ENCODE peak calls at places on chromosomes 4 and X, in eight cellular contexts. F is astrocyte of the spinal cord; K is activated CD8-positive, alpha-beta T cell treated with anti-CD3 and anti-CD28 coated beads for 36 hours; Y is endodermal cell; H is heart right ventricle; O is B cell; B is foreskin fibroblast; C is endothelial cell. D is an unnamed sample.

GRCh38 chr4:3613980-3614730 is 81.9 kb upstream of the LRPAP1 start:
- DNase-seq in H (peak), F (no peak), B (no peak), O (no peak), Y (peak), C (no peak), K (no peak), D (no peak)

GRCh38 chr4:81040175-81040659 is 9.7 kb downstream of the BMP3 start:
- DNase-seq in K (no peak), B (peak), O (no peak), Y (no peak), C (peak), F (peak), H (no peak), D (no peak)

GRCh38 chr4:183390374-183390773 is 54.1 kb upstream of the CDKN2AIP start:
- DNase-seq in H (no peak), K (no peak), O (no peak), B (no peak), F (no peak), Y (no peak), C (no peak), D (no peak)

GRCh38 chr4:117983541-117984451 is 50.5 kb upstream of the NDST3 start:
- DNase-seq in C (no peak), O (no peak), F (peak), H (no peak), B (no peak), Y (no peak), K (no peak), D (no peak)

GRCh38 chrX:41984628-41985027 is 61.3 kb upstream of the CASK start:
- DNase-seq in K (no peak), H (no peak), O (no peak), C (no peak), Y (no peak), B (peak), F (no peak), D (no peak)

GRCh38 chr4:176569301-176569700 is 223.4 kb downstream of the VEGFC start:
- DNase-seq in F (no peak), O (no peak), Y (no peak), K (no peak), C (no peak), B (peak), H (no peak), D (no peak)

GRCh38 chr4:156763511-156763910 is 208.1 kb downstream of the PDGFC start:
- DNase-seq in C (no peak), K (no peak), Y (no peak), B (peak), O (no peak), F (no peak), H (no peak), D (no peak)

GRCh38 chrX:3493605-3494004 is 147.2 kb upstream of the MXRA5 start:
- DNase-seq in O (no peak), Y (no peak), B (no peak), K (no peak), C (no peak), F (no peak), H (no peak), D (no peak)

GRCh38 chrX:81542255-81542654 is 340.4 kb downstream of the SH3BGRL start:
- DNase-seq in F (no peak), Y (no peak), K (no peak), C (no peak), O (no peak), B (no peak), H (no peak), D (no peak)

GRCh38 chr4:22029803-22030202 is 81.2 kb upstream of the KCNIP4 start:
- DNase-seq in H (no peak), O (no peak), B (no peak), F (no peak), Y (no peak), K (no peak), C (no peak), D (no peak)

GRCh38 chrX:105706041-105706440 is 116.3 kb upstream of the NRK start:
- DNase-seq in F (no peak), C (no peak), B (peak), O (no peak), Y (no peak), H (no peak), K (no peak), D (no peak)

GRCh38 chrX:129825746-129826505 is 17.8 kb downstream of the ZDHHC9 start:
- DNase-seq in K (peak), C (no peak), B (no peak), F (no peak), Y (no peak), H (no peak), O (no peak), D (no peak)

GRCh38 chrX:120367390-120368100 is 5.7 kb downstream of the ATP1B4 start:
- DNase-seq in F (no peak), C (no peak), K (no peak), H (no peak), Y (no peak), O (no peak), B (no peak), D (no peak)

GRCh38 chrX:120378570-120378969 is 16.7 kb downstream of the ATP1B4 start:
- DNase-seq in H (no peak), F (no peak), B (no peak), C (no peak), Y (no peak), O (no peak), K (no peak), D (no peak)

GRCh38 chrX:120377179-120377578 is 15.3 kb downstream of the ATP1B4 start:
- DNase-seq in B (no peak), C (no peak), K (no peak), O (no peak), H (no peak), F (no peak), Y (no peak), D (no peak)

GRCh38 chrX:120372667-120373370 is 10.9 kb downstream of the ATP1B4 start:
- DNase-seq in H (no peak), Y (no peak), F (no peak), B (no peak), O (no peak), K (no peak), C (no peak), D (no peak)
- TF ChIP-seq CTCF in H (no peak), Y (no peak), F (no peak), B (no peak), O (no peak), K (no peak), C (no peak), D (no peak)

GRCh38 chrX:1554469-1555210 is 17.7 kb upstream of the P2RY8 start:
- DNase-seq in C (no peak), B (no peak), K (peak), H (no peak), Y (no peak), F (no peak), O (peak), D (no peak)

GRCh38 chrX:1555370-1555769 is 18.4 kb upstream of the P2RY8 start:
- DNase-seq in F (no peak), B (no peak), O (no peak), Y (no peak), H (no peak), K (no peak), C (no peak), D (no peak)

GRCh38 chrX:1546601-1547275 is 9.8 kb upstream of the P2RY8 start:
- DNase-seq in Y (no peak), F (no peak), C (no peak), B (no peak), K (no peak), O (no peak), H (no peak), D (no peak)

DNA sequence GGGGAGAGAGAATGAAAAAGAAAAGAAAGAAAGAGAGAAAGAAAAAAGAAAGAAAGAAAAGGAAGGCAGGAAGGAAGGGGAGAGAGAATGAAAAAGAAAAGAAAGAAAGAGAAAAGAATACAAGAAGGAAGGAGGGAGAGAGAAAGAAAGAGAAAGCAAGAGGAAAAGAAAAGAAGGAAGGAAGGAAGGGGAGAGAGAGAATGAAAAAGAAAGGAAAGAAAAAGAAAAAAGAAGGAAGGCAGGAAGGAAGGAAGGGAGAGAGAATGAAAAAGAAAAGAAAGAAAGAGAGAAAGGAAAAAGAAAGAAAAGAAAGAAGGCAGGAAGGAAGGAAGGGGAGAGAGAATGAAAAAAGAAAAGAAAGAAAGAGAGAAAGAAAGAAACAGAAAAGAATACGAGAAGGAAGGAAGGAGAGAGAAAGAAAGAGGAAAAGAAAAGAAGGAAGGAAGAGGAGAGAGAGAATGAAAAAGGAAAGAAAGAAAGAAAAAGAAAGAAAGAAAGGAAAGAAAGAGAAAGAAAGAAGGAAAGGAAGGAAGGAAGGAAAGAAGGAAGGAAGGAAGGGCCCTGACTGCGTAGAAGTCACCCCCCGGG is 15.1 kb upstream of the P2RY8 start:
- DNase-seq in O (no peak), K (no peak), B (no peak), H (no peak), F (no peak), C (no peak), Y (no peak), D (no peak)
- TF ChIP-seq CTCF in O (peak), K (peak), B (no peak), H (no peak), F (no peak), C (no peak), Y (no peak), D (no peak)

DNA sequence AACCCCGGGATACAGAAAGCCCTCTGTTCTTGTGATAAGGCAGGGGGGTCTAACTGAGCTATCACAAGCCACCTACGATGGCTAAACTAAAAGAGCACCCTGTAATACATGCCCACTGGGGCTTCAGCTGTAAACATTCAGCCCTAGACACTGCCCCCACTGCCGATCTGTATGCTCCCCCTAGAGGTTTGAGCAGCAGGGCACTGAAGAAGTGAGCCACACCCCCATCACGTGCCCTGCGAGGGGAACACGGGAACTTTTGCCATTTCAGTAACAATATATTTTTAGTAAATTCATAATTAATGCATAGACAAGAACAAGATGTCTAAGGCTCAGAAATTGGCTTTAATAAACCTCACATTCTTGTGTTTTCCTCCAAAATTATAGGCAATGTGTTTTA is 235.2 kb upstream of the SFRP2 start:
- DNase-seq in K (peak), H (no peak), Y (peak), B (no peak), C (peak), F (no peak), O (no peak), D (no peak)
- TF ChIP-seq CTCF in K (no peak), H (peak), Y (peak), B (peak), C (no peak), F (peak), O (no peak), D (peak)

DNA sequence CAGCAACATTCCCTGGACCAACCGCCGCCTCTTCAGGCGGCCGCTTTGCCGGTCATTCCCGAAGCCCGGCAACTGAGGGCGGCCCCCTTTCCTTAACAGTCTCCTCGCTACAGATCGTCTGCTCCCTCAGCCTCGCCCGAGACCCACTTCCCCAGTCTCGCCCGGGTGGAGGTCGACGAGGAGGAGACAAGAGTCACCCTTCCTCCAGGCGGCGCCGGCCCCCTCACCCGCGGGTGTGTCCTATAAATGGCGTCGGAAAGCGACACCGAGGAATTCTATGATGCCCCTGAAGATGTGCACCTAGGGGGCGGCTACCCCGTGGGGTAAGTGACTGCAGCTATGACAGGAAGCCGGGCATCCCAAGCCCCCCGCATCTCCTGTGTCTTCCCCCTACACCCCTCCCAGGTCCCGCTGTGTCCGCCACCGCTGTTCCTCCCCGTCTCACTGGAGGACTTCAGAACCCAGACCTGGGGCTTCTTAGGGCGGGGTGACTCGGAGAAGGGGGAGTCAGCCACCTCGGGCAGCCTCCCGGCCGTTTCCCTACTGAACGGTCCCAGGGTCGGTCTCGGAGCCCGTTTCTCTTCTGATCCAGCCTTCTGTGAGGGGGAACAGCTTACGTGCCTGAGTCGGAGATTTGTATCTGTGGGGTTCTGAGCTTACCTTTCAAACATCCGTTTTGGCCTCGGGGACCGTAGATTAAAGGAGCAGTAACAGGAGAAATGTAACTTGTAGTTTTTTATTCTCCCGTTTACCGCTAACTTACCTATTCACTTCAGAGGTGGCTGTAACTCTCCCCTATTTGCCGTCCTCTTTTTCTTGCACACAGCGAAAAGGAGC is 570 bp downstream of the WDR44 start:
- DNase-seq in B (peak), K (peak), O (peak), C (peak), Y (peak), H (peak), F (peak), D (peak)
- TF ChIP-seq CTCF in B (no peak), K (no peak), O (no peak), C (no peak), Y (peak), H (no peak), F (no peak), D (peak)

GRCh38 chrX:10001496-10001895 is 34.3 kb downstream of the CLDN34 start:
- DNase-seq in Y (no peak), B (peak), H (no peak), K (no peak), C (no peak), O (no peak), F (no peak), D (no peak)

GRCh38 chrX:9992724-9993123 is 25.6 kb downstream of the CLDN34 start:
- DNase-seq in O (no peak), H (no peak), C (no peak), K (no peak), B (no peak), F (no peak), Y (no peak), D (no peak)

GRCh38 chrX:9997524-9997923 is 30.4 kb downstream of the CLDN34 start:
- DNase-seq in F (no peak), K (peak), B (no peak), O (no peak), H (peak), C (no peak), Y (no peak), D (no peak)

GRCh38 chrX:9995855-9996339 is 28.7 kb downstream of the CLDN34 start:
- DNase-seq in Y (peak), H (peak), B (peak), F (peak), C (peak), K (peak), O (peak), D (peak)

DNA sequence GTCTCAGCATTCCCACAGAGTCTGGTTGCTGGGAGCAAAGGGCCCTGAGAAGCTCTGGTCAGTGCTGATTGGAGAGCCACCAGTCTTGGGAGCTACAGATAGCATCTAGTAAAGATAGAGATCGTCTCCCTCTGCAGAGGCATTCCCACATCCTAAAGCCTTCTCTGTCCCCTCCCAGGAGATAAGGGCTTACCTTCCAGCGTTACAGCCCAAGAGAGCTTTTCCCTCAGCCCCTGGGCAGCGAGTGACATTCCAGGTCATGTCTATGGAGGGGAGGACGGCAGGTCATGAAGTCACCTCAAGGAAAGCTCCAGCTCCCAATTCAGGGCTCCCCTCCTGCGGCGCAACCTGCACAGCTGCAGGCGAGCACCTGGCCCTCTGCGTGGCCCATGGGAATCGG is 29.9 kb downstream of the CLDN34 start:
- DNase-seq in F (no peak), Y (no peak), H (no peak), O (no peak), K (no peak), C (no peak), B (no peak), D (no peak)
- TF ChIP-seq CTCF in F (no peak), Y (no peak), H (no peak), O (no peak), K (no peak), C (no peak), B (no peak), D (no peak)

GRCh38 chr4:178395798-178396197 is 953.6 kb upstream of the AGA start:
- DNase-seq in K (no peak), B (no peak), F (no peak), H (no peak), C (no peak), Y (peak), O (no peak), D (no peak)
- TF ChIP-seq CTCF in K (no peak), B (no peak), F (no peak), H (no peak), C (no peak), Y (peak), O (no peak), D (peak)

GRCh38 chrX:107777536-107777832 is at the start of gene NCBP2L:
- DNase-seq in O (no peak), F (no peak), K (no peak), H (no peak), C (no peak), B (no peak), Y (no peak), D (no peak)

GRCh38 chrX:107773906-107774435 is 1.6 kb downstream of the TSC22D3 start:
- DNase-seq in K (no peak), F (no peak), O (no peak), C (no peak), B (no peak), Y (no peak), H (no peak), D (no peak)

GRCh38 chrX:107775000-107775733 is 420 bp downstream of the TSC22D3 start:
- DNase-seq in O (no peak), B (no peak), C (peak), Y (peak), F (no peak), K (no peak), H (no peak), D (no peak)

GRCh38 chrX:107775734-107776511 is at the start of gene TSC22D3:
- DNase-seq in Y (peak), K (peak), B (peak), C (peak), O (peak), H (peak), F (peak), D (peak)

GRCh38 chrX:107776649-107777535 is 641 bp upstream of the NCBP2L start:
- DNase-seq in O (peak), K (peak), Y (peak), C (peak), H (peak), B (peak), F (peak), D (peak)
- TF ChIP-seq CTCF in O (peak), K (peak), Y (peak), C (peak), H (peak), B (peak), F (peak), D (peak)

GRCh38 chr4:137531121-137531520 is 1.2 kb downstream of the PCDH18 start:
- DNase-seq in O (no peak), C (no peak), B (peak), K (no peak), Y (peak), F (peak), H (no peak), D (no peak)
- TF ChIP-seq CTCF in O (no peak), C (no peak), B (peak), K (no peak), Y (peak), F (peak), H (no peak), D (peak)

DNA sequence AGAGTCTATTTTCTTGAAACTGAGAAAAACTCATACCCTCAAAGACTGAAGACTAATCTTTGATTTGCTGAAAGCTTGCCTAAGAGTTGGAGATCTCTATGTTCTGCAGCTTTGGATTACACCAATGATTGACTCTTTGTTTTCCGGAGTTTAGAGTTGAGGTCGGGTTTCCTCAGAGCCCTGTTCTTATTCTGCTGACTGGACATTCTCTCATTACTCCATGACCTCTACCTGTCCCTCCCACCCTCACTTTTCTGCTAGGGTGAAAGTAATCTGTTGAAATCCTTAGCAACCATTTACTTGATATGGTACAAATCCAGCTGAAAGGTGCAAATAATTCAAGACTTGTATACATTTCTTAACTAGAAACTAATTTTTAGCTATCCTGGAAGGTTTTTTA is 421.5 kb upstream of the FRG1 start:
- DNase-seq in Y (no peak), F (no peak), H (no peak), K (no peak), B (no peak), O (no peak), C (no peak), D (no peak)
- TF ChIP-seq CTCF in Y (no peak), F (no peak), H (no peak), K (no peak), B (no peak), O (no peak), C (no peak), D (no peak)